ENCODE peak calls at places on chromosomes 16 and 17, in ten cellular contexts. V is A549, Z is IMR-90, K is body of pancreas, I is pancreas, P is stomach, W is PC-3, Y is bronchial epithelial cell, U is fibroblast of pulmonary artery, S is upper lobe of right lung. D is an unnamed sample.
A peak's percentile ranks its signal among the peaks of the same experiment; 100 is the strongest.

GRCh38 chr17:74452027-74452840 is 14.2 kb upstream of the CD300A start:
- DNase-seq in U (no peak), S (no peak), W (no peak), Z (no peak), V (no peak), K (no peak), Y (peak; percentile 10), I (no peak), P (no peak), D (no peak)

GRCh38 chr17:80945736-80946135 is 45.9 kb upstream of the CHMP6 start:
- DNase-seq in V (no peak), Y (no peak), W (no peak), K (no peak), S (peak; percentile 41), P (no peak), U (no peak), Z (no peak), I (peak; percentile 13), D (no peak)

GRCh38 chr16:2698996-2699750 is 16.9 kb downstream of the KCTD5 start:
- DNase-seq in K (no peak), P (no peak), U (no peak), S (no peak), Y (no peak), Z (no peak), V (no peak), I (peak; percentile 17), W (no peak), D (peak; percentile 26)

GRCh38 chr17:64277831-64278562 is 14.9 kb upstream of the TEX2 start:
- DNase-seq in Z (peak; percentile 31), W (no peak), V (no peak), P (no peak), Y (no peak), K (no peak), I (no peak), S (no peak), U (no peak), D (no peak)

GRCh38 chr16:14302399-14303181 is 231.5 kb downstream of the MRTFB start:
- DNase-seq in K (peak; percentile 16), V (no peak), P (no peak), W (no peak), Z (no peak), U (no peak), S (no peak), Y (no peak), I (peak; percentile 70), D (peak; percentile 45)

GRCh38 chr17:82000803-82001649 is 21.7 kb downstream of the CENPX start:
- DNase-seq in P (no peak), U (no peak), Y (no peak), W (no peak), S (no peak), I (peak; percentile 28), V (no peak), K (no peak), Z (no peak), D (no peak)

GRCh38 chr17:49680314-49680713 is 2.4 kb upstream of the SPOP start:
- DNase-seq in U (no peak), K (no peak), W (no peak), S (no peak), Z (no peak), V (no peak), Y (no peak), I (no peak), P (no peak), D (no peak)

GRCh38 chr16:67212766-67213165 is 13.8 kb downstream of the ELMO3 start:
- DNase-seq in K (no peak), I (no peak), P (no peak), U (no peak), W (peak; percentile 73), Z (no peak), V (no peak), S (no peak), Y (peak; percentile 88), D (peak; percentile 93)

GRCh38 chr17:5381542-5381941 is 37.9 kb downstream of the NUP88 start:
- DNase-seq in Z (peak; percentile 34), W (peak; percentile 46), I (no peak), V (no peak), S (no peak), P (no peak), U (no peak), Y (peak; percentile 17), K (no peak), D (no peak)

GRCh38 chr17:55440391-55440790 is 18.8 kb upstream of the MMD start:
- DNase-seq in I (no peak), Z (no peak), K (no peak), S (no peak), V (no peak), W (no peak), U (no peak), P (no peak), Y (peak; percentile 82), D (no peak)

GRCh38 chr17:58556833-58557250 is 42.4 kb upstream of the MTMR4 start:
- DNase-seq in I (no peak), Y (no peak), K (no peak), S (no peak), U (no peak), Z (no peak), P (no peak), V (no peak), W (no peak), D (no peak)

GRCh38 chr16:12340151-12340733 is 363.7 kb downstream of the SNX29 start:
- DNase-seq in V (peak; percentile 31), S (no peak), W (peak; percentile 60), K (peak; percentile 58), Y (peak; percentile 36), P (peak; percentile 41), I (peak; percentile 36), Z (peak; percentile 73), U (peak; percentile 37), D (peak; percentile 14)

GRCh38 chr16:17177242-17177967 is 293.4 kb downstream of the XYLT1 start:
- DNase-seq in S (no peak), W (no peak), I (no peak), Y (peak; percentile 63), Z (peak; percentile 68), V (no peak), K (no peak), P (no peak), U (no peak), D (no peak)

GRCh38 chr17:77840156-77840555 is 118.3 kb upstream of the TNRC6C start:
- DNase-seq in K (peak; percentile 40), V (no peak), I (no peak), P (no peak), Z (peak; percentile 39), Y (no peak), U (peak; percentile 50), S (peak; percentile 17), W (no peak), D (no peak)

GRCh38 chr16:46808997-46809396 is 22.0 kb downstream of the C16orf87 start:
- DNase-seq in S (no peak), I (no peak), P (no peak), V (no peak), Z (no peak), U (no peak), K (no peak), W (no peak), Y (no peak), D (no peak)

GRCh38 chr17:74737299-74738050 is 419 bp downstream of the RAB37 start:
- DNase-seq in I (no peak), S (no peak), U (peak; percentile 52), P (no peak), Y (no peak), W (peak; percentile 28), K (peak; percentile 20), V (peak; percentile 80), Z (no peak), D (no peak)

GRCh38 chr16:78744099-78744498 is 644.6 kb downstream of the WWOX start:
- DNase-seq in V (no peak), I (no peak), K (no peak), W (no peak), Z (no peak), S (no peak), Y (no peak), P (no peak), U (no peak), D (no peak)

GRCh38 chr16:19864566-19864965 is 20.1 kb downstream of the GPRC5B start:
- DNase-seq in S (no peak), I (no peak), K (no peak), W (no peak), P (no peak), Z (no peak), V (no peak), U (no peak), Y (no peak), D (no peak)
- H3K4me3 ChIP-seq in S (no peak overlapping the region), I (no peak overlapping the region), K (no peak overlapping the region), W (no peak overlapping the region), P (no peak overlapping the region), Z (no peak overlapping the region), V (no peak overlapping the region), U (no peak overlapping the region), Y (no peak overlapping the region), D (no peak overlapping the region)

GRCh38 chr16:73177896-73178295 is 130.0 kb upstream of the ZFHX3 start:
- DNase-seq in S (no peak), W (no peak), V (no peak), Z (no peak), K (no peak), I (no peak), Y (no peak), P (no peak), U (no peak), D (no peak)
- H3K4me3 ChIP-seq in S (no peak overlapping the region), W (no peak overlapping the region), V (no peak overlapping the region), Z (no peak overlapping the region), K (no peak overlapping the region), I (no peak overlapping the region), Y (no peak overlapping the region), P (no peak overlapping the region), U (no peak overlapping the region), D (no peak overlapping the region)

GRCh38 chr16:88782454-88783390 is 2.3 kb downstream of the PIEZO1 start:
- DNase-seq in P (no peak), I (peak; percentile 15), V (no peak), Y (peak; percentile 90), S (no peak), W (peak; percentile 86), K (no peak), U (no peak), Z (peak; percentile 84), D (peak; percentile 75)

GRCh38 chr16:88779406-88780099 is 5.5 kb downstream of the PIEZO1 start:
- DNase-seq in I (peak; percentile 39), V (no peak), P (no peak), Y (no peak), Z (no peak), W (no peak), S (no peak), U (no peak), K (no peak), D (no peak)

GRCh38 chr16:88780100-88781062 is 4.6 kb downstream of the PIEZO1 start:
- DNase-seq in V (no peak), W (no peak), Y (no peak), Z (no peak), S (no peak), P (no peak), U (no peak), K (no peak), I (peak; percentile 8), D (no peak)

GRCh38 chr16:88783391-88784073 is 1.5 kb downstream of the PIEZO1 start:
- DNase-seq in Z (peak; percentile 33), Y (peak; percentile 35), S (peak; percentile 66), V (no peak), P (peak; percentile 54), W (peak; percentile 27), U (no peak), K (peak; percentile 46), I (no peak), D (no peak)

GRCh38 chr16:88781140-88782077 is 3.6 kb downstream of the PIEZO1 start:
- DNase-seq in Y (no peak), P (no peak), U (no peak), Z (no peak), I (peak; percentile 10), K (peak; percentile 40), V (no peak), S (peak; percentile 85), W (peak; percentile 30), D (no peak)
- H3K4me3 ChIP-seq in Y (no peak overlapping the region), P (peak overlapping the region; percentile 21), U (no peak overlapping the region), Z (no peak overlapping the region), I (no peak overlapping the region), K (no peak overlapping the region), V (no peak overlapping the region), S (peak overlapping the region; percentile 14), W (peak overlapping the region; percentile 76), D (peak overlapping the region; percentile 71)

GRCh38 chr17:21390294-21390693 is 14.1 kb downstream of the KCNJ12 start:
- DNase-seq in W (no peak), Y (no peak), P (no peak), Z (no peak), S (no peak), U (no peak), V (no peak), K (no peak), I (no peak), D (no peak)
- H3K4me3 ChIP-seq in W (no peak overlapping the region), Y (no peak overlapping the region), P (no peak overlapping the region), Z (no peak overlapping the region), S (no peak overlapping the region), U (no peak overlapping the region), V (no peak overlapping the region), K (no peak overlapping the region), I (no peak overlapping the region), D (no peak overlapping the region)

D was measured in PC-9.